ENCODE peak calls at places on chromosomes 12 and 14, in seven cellular contexts. I, W, N, T, Z, E and U are unnamed samples.
A peak's percentile ranks its signal among the peaks of the same experiment; 100 is the strongest.

GRCh38 chr14:64736271-64737131 is 32.3 kb downstream of the PLEKHG3 start:
- DNase-seq in E (no peak), T (no peak), N (no peak), I (no peak), W (peak; percentile 73), Z (no peak), U (no peak)

GRCh38 chr12:59734371-59734770 is 138.5 kb downstream of the SLC16A7 start:
- DNase-seq in N (no peak), T (no peak), E (no peak), W (no peak), Z (no peak), I (no peak), U (no peak)

GRCh38 chr12:26156201-26156871 is 31.5 kb upstream of the BHLHE41 start:
- DNase-seq in W (no peak), Z (no peak), I (no peak), T (no peak), E (no peak), N (no peak), U (no peak)

GRCh38 chr14:104314251-104314941 is 176.0 kb downstream of the KIF26A start:
- DNase-seq in I (no peak), T (no peak), Z (no peak), N (no peak), E (no peak), W (no peak), U (no peak)

GRCh38 chr14:100639280-100639679 is 52.1 kb upstream of the BEGAIN start:
- DNase-seq in T (no peak), Z (no peak), N (no peak), W (no peak), I (no peak), E (no peak), U (no peak)

GRCh38 chr14:84403585-84403984 is 1126.4 kb upstream of the FLRT2 start:
- DNase-seq in E (no peak), T (no peak), W (no peak), I (no peak), Z (no peak), N (peak; percentile 87), U (no peak)

GRCh38 chr12:6953417-6954315 is 2.5 kb downstream of the PTPN6 start:
- DNase-seq in N (no peak), Z (peak; percentile 66), I (no peak), W (no peak), T (no peak), E (peak; percentile 81), U (peak; percentile 53)

GRCh38 chr14:32913725-32914124 is 25.0 kb upstream of the NPAS3 start:
- DNase-seq in Z (no peak), T (no peak), W (no peak), E (no peak), N (no peak), I (no peak), U (no peak)

GRCh38 chr12:91287753-91288152 is 105.1 kb upstream of the DCN start:
- DNase-seq in I (no peak), E (no peak), N (no peak), Z (no peak), T (no peak), W (no peak), U (no peak)

GRCh38 chr14:61839452-61839851 is 77.2 kb downstream of the SNAPC1 start:
- DNase-seq in Z (no peak), N (no peak), I (no peak), W (no peak), T (no peak), E (no peak), U (no peak)

GRCh38 chr14:100438271-100438670 is 115.1 kb downstream of the SLC25A47 start:
- DNase-seq in I (no peak), E (no peak), Z (no peak), W (no peak), N (no peak), T (no peak), U (no peak)